ENCODE peak calls at places on chromosomes 12 and 14, in nine cellular contexts. One of them, this sample, is unnamed.

GRCh38 chr14:65222434-65222833 is 120.1 kb upstream of the MAX start:
- DNase-seq in endothelial cell: peak
- DNase-seq in EL: peak
- DNase-seq in HTR-8/SVneo: peak
- DNase-seq in AG09319: peak
- DNase-seq in A549: peak
- DNase-seq in cardiac septum: no peak
- DNase-seq in smooth muscle cell of the brain vasculature: no peak
- DNase-seq in stomach: peak
- DNase-seq in this sample: peak

GRCh38 chr14:99213603-99214002 is 58.4 kb downstream of the BCL11B start:
- DNase-seq in AG09319: no peak
- DNase-seq in A549: no peak
- DNase-seq in endothelial cell: no peak
- DNase-seq in EL: no peak
- DNase-seq in cardiac septum: no peak
- DNase-seq in stomach: no peak
- DNase-seq in smooth muscle cell of the brain vasculature: no peak
- DNase-seq in HTR-8/SVneo: no peak
- DNase-seq in this sample: no peak

GRCh38 chr14:95043732-95044462 is 113.4 kb downstream of the DICER1 start:
- DNase-seq in cardiac septum: peak
- DNase-seq in HTR-8/SVneo: no peak
- DNase-seq in EL: no peak
- DNase-seq in smooth muscle cell of the brain vasculature: no peak
- DNase-seq in endothelial cell: no peak
- DNase-seq in AG09319: no peak
- DNase-seq in stomach: no peak
- DNase-seq in A549: no peak
- DNase-seq in this sample: no peak

GRCh38 chr12:96720363-96720705 is 186.7 kb upstream of the NEDD1 start:
- DNase-seq in A549: peak
- DNase-seq in AG09319: no peak
- DNase-seq in stomach: no peak
- DNase-seq in smooth muscle cell of the brain vasculature: no peak
- DNase-seq in HTR-8/SVneo: no peak
- DNase-seq in endothelial cell: no peak
- DNase-seq in cardiac septum: no peak
- DNase-seq in EL: no peak
- DNase-seq in this sample: peak

GRCh38 chr14:91872517-91873470 is 5.5 kb upstream of the TC2N start:
- DNase-seq in A549: peak
- DNase-seq in smooth muscle cell of the brain vasculature: no peak
- DNase-seq in AG09319: peak
- DNase-seq in stomach: peak
- DNase-seq in cardiac septum: no peak
- DNase-seq in EL: no peak
- DNase-seq in HTR-8/SVneo: no peak
- DNase-seq in endothelial cell: no peak
- DNase-seq in this sample: peak

GRCh38 chr12:26971963-26972362 is 33.7 kb downstream of the FGFR1OP2 start:
- DNase-seq in AG09319: no peak
- DNase-seq in smooth muscle cell of the brain vasculature: no peak
- DNase-seq in cardiac septum: no peak
- DNase-seq in endothelial cell: no peak
- DNase-seq in HTR-8/SVneo: no peak
- DNase-seq in A549: no peak
- DNase-seq in stomach: no peak
- DNase-seq in EL: no peak
- DNase-seq in this sample: no peak

GRCh38 chr12:93079271-93079670 is 150.2 kb upstream of the EEA1 start:
- DNase-seq in cardiac septum: no peak
- DNase-seq in AG09319: no peak
- DNase-seq in HTR-8/SVneo: no peak
- DNase-seq in EL: no peak
- DNase-seq in stomach: no peak
- DNase-seq in smooth muscle cell of the brain vasculature: no peak
- DNase-seq in A549: no peak
- DNase-seq in endothelial cell: no peak
- DNase-seq in this sample: no peak

GRCh38 chr14:106459971-106460730 is 933.8 kb downstream of the TMEM121 start:
- DNase-seq in stomach: no peak
- DNase-seq in AG09319: no peak
- DNase-seq in cardiac septum: no peak
- DNase-seq in A549: peak
- DNase-seq in HTR-8/SVneo: no peak
- DNase-seq in EL: no peak
- DNase-seq in endothelial cell: no peak
- DNase-seq in smooth muscle cell of the brain vasculature: no peak
- DNase-seq in this sample: peak

GRCh38 chr14:89669209-89669608 is 252.2 kb upstream of the FOXN3 start:
- DNase-seq in AG09319: no peak
- DNase-seq in stomach: no peak
- DNase-seq in cardiac septum: no peak
- DNase-seq in A549: no peak
- DNase-seq in smooth muscle cell of the brain vasculature: no peak
- DNase-seq in endothelial cell: no peak
- DNase-seq in EL: no peak
- DNase-seq in HTR-8/SVneo: no peak
- DNase-seq in this sample: no peak

GRCh38 chr12:69502342-69503081 is 32.3 kb downstream of the FRS2 start:
- DNase-seq in A549: peak
- DNase-seq in endothelial cell: no peak
- DNase-seq in stomach: no peak
- DNase-seq in cardiac septum: no peak
- DNase-seq in smooth muscle cell of the brain vasculature: no peak
- DNase-seq in HTR-8/SVneo: peak
- DNase-seq in EL: peak
- DNase-seq in AG09319: no peak
- DNase-seq in this sample: no peak

GRCh38 chr14:73758392-73759182 is 44.4 kb upstream of the PNMA1 start:
- DNase-seq in cardiac septum: peak
- DNase-seq in A549: peak
- DNase-seq in stomach: peak
- DNase-seq in HTR-8/SVneo: peak
- DNase-seq in smooth muscle cell of the brain vasculature: no peak
- DNase-seq in endothelial cell: peak
- DNase-seq in AG09319: no peak
- DNase-seq in EL: peak
- DNase-seq in this sample: peak

GRCh38 chr14:103576371-103577024 is 13.7 kb downstream of the COA8 start:
- DNase-seq in A549: peak
- DNase-seq in cardiac septum: peak
- DNase-seq in endothelial cell: peak
- DNase-seq in smooth muscle cell of the brain vasculature: peak
- DNase-seq in EL: peak
- DNase-seq in AG09319: peak
- DNase-seq in HTR-8/SVneo: no peak
- DNase-seq in stomach: peak
- DNase-seq in this sample: peak

GRCh38 chr12:49322708-49323523 is at the start of gene TROAP:
- DNase-seq in cardiac septum: peak
- DNase-seq in AG09319: peak
- DNase-seq in A549: peak
- DNase-seq in endothelial cell: peak
- DNase-seq in smooth muscle cell of the brain vasculature: peak
- DNase-seq in HTR-8/SVneo: peak
- DNase-seq in stomach: peak
- DNase-seq in EL: peak
- DNase-seq in this sample: peak

This sample was measured in iPS-NIHi11.